ENCODE peak calls at places on chromosomes 11 and 22, in seven cellular contexts. Y is SJSA1, L is nephron progenitor cell, O is D721Med, G is neuronal stem cell, F is neural progenitor cell, X is T1000. R is an unnamed sample.

GRCh38 chr11:19451609-19452008 is 210.9 kb upstream of the E2F8 start:
- DNase-seq in Y (no peak), G (no peak), X (no peak), L (no peak), F (no peak), O (no peak), R (no peak)

GRCh38 chr11:107561688-107562087 is 3.8 kb downstream of the ALKBH8 start:
- DNase-seq in O (no peak), G (no peak), L (no peak), Y (peak; percentile 13), F (no peak), X (peak; percentile 16), R (no peak)

GRCh38 chr11:34621876-34622275 is 983 bp downstream of the EHF start:
- DNase-seq in G (no peak), X (no peak), O (no peak), F (no peak), Y (no peak), L (no peak), R (no peak)

GRCh38 chr22:42764895-42765363 is 44.3 kb upstream of the A4GALT start:
- DNase-seq in Y (no peak), G (no peak), O (no peak), L (no peak), F (no peak), X (no peak), R (no peak)

GRCh38 chr11:34036456-34036855 is 15.1 kb upstream of the CAPRIN1 start:
- DNase-seq in Y (no peak), O (no peak), F (no peak), X (no peak), G (no peak), L (no peak), R (no peak)

GRCh38 chr11:78651923-78652602 is 77.4 kb upstream of the NARS2 start:
- DNase-seq in F (no peak), X (no peak), Y (no peak), G (no peak), L (no peak), O (no peak), R (no peak)

GRCh38 chr11:73566977-73567755 is 30.7 kb downstream of the FAM168A start:
- DNase-seq in X (no peak), L (no peak), O (no peak), F (no peak), G (no peak), Y (no peak), R (no peak)

GRCh38 chr11:133639408-133639807 is 107.1 kb upstream of the OPCML start:
- DNase-seq in Y (no peak), G (no peak), F (no peak), O (no peak), L (no peak), X (no peak), R (no peak)

GRCh38 chr11:131408011-131408640 is 37.7 kb downstream of the NTM start:
- DNase-seq in Y (no peak), G (no peak), F (peak; percentile 64), X (no peak), L (peak; percentile 59), O (no peak), R (no peak)

GRCh38 chr22:44698531-44699421 is 3.2 kb upstream of the PRR5 start:
- DNase-seq in L (peak; percentile 46), O (no peak), Y (peak; percentile 94), X (no peak), F (peak; percentile 82), G (peak; percentile 52), R (peak; percentile 73)

GRCh38 chr11:88179141-88179540 is 3.9 kb upstream of the RAB38 start:
- DNase-seq in X (no peak), O (no peak), G (no peak), F (no peak), Y (no peak), L (no peak), R (no peak)

GRCh38 chr22:28799125-28799833 is 1.1 kb downstream of the XBP1 start:
- DNase-seq in G (no peak), O (no peak), X (no peak), Y (peak; percentile 68), F (peak; percentile 32), L (no peak), R (no peak)

GRCh38 chr11:134949716-134950115 is 537.7 kb upstream of the B3GAT1 start:
- DNase-seq in G (no peak), L (no peak), F (no peak), O (no peak), Y (no peak), X (no peak), R (no peak)

R was measured in HFF-Myc.